ENCODE peak calls at places on chromosome 12, in four cellular contexts. Z is HTR-8/SVneo; F is iPS-NIHi11; S is naive thymus-derived CD4-positive, alpha-beta T cell. P is an unnamed sample.

GRCh38 chr12:62763319-62763718 is 171.6 kb downstream of the PPM1H start:
- DNase-seq in Z (no peak), F (no peak), S (no peak), P (no peak)

GRCh38 chr12:96465896-96466295 is 23.5 kb upstream of the CFAP54 start:
- DNase-seq in Z (no peak), F (no peak), S (no peak), P (no peak)

GRCh38 chr12:9798008-9798619 is 29.2 kb upstream of the KLRF1 start:
- DNase-seq in Z (no peak), F (peak), S (peak), P (peak)

GRCh38 chr12:106030210-106031175 is 108.3 kb downstream of the NUAK1 start:
- DNase-seq in Z (peak), F (no peak), S (no peak), P (peak)

GRCh38 chr12:105995986-105996385 is 142.8 kb downstream of the NUAK1 start:
- DNase-seq in Z (no peak), F (no peak), S (no peak), P (no peak)

GRCh38 chr12:46771268-46771837 is 54.4 kb downstream of the SLC38A4 start:
- DNase-seq in Z (no peak), F (no peak), S (no peak), P (no peak)

GRCh38 chr12:79452906-79453305 is 237.9 kb downstream of the PAWR start:
- DNase-seq in Z (no peak), F (no peak), S (no peak), P (no peak)

GRCh38 chr12:128116537-128116936 is 150.4 kb upstream of the TMEM132C start:
- DNase-seq in Z (no peak), F (no peak), S (no peak), P (no peak)

GRCh38 chr12:56953314-56953713 is 4.1 kb downstream of the RDH16 start:
- DNase-seq in Z (no peak), F (peak), S (no peak), P (no peak)

GRCh38 chr12:97464241-97465011 is 1.8 kb downstream of the RMST start:
- DNase-seq in Z (no peak), F (peak), S (no peak), P (no peak)

GRCh38 chr12:82456633-82457032 is 98.3 kb downstream of the METTL25 start:
- DNase-seq in Z (no peak), F (no peak), S (no peak), P (no peak)

GRCh38 chr12:26938660-26939185 is 453 bp downstream of the FGFR1OP2 start:
- DNase-seq in Z (no peak), F (no peak), S (peak), P (no peak)

GRCh38 chr12:112349440-112349839 is 32.8 kb downstream of the HECTD4 start:
- DNase-seq in Z (no peak), F (no peak), S (no peak), P (no peak)

GRCh38 chr12:70082997-70083676 is 160.1 kb upstream of the CNOT2 start:
- DNase-seq in Z (no peak), F (no peak), S (no peak), P (no peak)

GRCh38 chr12:109736552-109737108 is 23.0 kb downstream of the FAM222A start:
- DNase-seq in Z (no peak), F (peak), S (no peak), P (no peak)

GRCh38 chr12:13173537-13173936 is 23.0 kb upstream of the EMP1 start:
- DNase-seq in Z (no peak), F (peak), S (no peak), P (peak)

GRCh38 chr12:123671876-123672275 is 963 bp downstream of the TCTN2 start:
- DNase-seq in Z (no peak), F (no peak), S (no peak), P (no peak)

GRCh38 chr12:100114574-100114973 is 28.1 kb downstream of the BLTP3B start:
- DNase-seq in Z (no peak), F (no peak), S (no peak), P (no peak)

GRCh38 chr12:50839032-50839431 is 3.7 kb upstream of the TMPRSS12 start:
- DNase-seq in Z (no peak), F (no peak), S (no peak), P (no peak)

GRCh38 chr12:120468271-120468845 is 1.2 kb downstream of the SRSF9 start:
- DNase-seq in Z (peak), F (peak), S (no peak), P (no peak)

GRCh38 chr12:103997277-103997900 is 31.7 kb downstream of the TDG start:
- DNase-seq in Z (no peak), F (no peak), S (no peak), P (no peak)

P was measured in retinal pigment epithelial cell.